ENCODE peak calls at places on chromosomes 5 and 9, in eight cellular contexts. One of them, this sample, is unnamed.

GRCh38 chr5:91383956-91384300 is 811 bp upstream of the ARRDC3 start:
- DNase-seq in bronchial epithelial cell: no peak
- DNase-seq in COR-L47: no peak
- DNase-seq in HepG2: peak
- DNase-seq in DND-41: peak
- DNase-seq in foreskin fibroblast: peak
- DNase-seq in dorsolateral prefrontal cortex: no peak
- DNase-seq in HuH-7: no peak
- DNase-seq in this sample: peak

GRCh38 chr5:53364098-53364497 is 116.3 kb upstream of the FST start:
- DNase-seq in dorsolateral prefrontal cortex: no peak
- DNase-seq in HepG2: no peak
- DNase-seq in COR-L47: no peak
- DNase-seq in HuH-7: no peak
- DNase-seq in DND-41: no peak
- DNase-seq in foreskin fibroblast: peak
- DNase-seq in bronchial epithelial cell: no peak
- DNase-seq in this sample: no peak

GRCh38 chr9:99588747-99589146 is 232.9 kb upstream of the NR4A3 start:
- DNase-seq in bronchial epithelial cell: no peak
- DNase-seq in foreskin fibroblast: no peak
- DNase-seq in DND-41: no peak
- DNase-seq in HepG2: no peak
- DNase-seq in COR-L47: no peak
- DNase-seq in dorsolateral prefrontal cortex: no peak
- DNase-seq in HuH-7: no peak
- DNase-seq in this sample: no peak

GRCh38 chr5:93273176-93273575 is 307.8 kb downstream of the NR2F1-AS1 start:
- DNase-seq in COR-L47: no peak
- DNase-seq in DND-41: no peak
- DNase-seq in foreskin fibroblast: peak
- DNase-seq in bronchial epithelial cell: peak
- DNase-seq in HuH-7: no peak
- DNase-seq in dorsolateral prefrontal cortex: no peak
- DNase-seq in HepG2: no peak
- DNase-seq in this sample: no peak

GRCh38 chr9:106405871-106406435 is 457.0 kb upstream of the ZNF462 start:
- DNase-seq in bronchial epithelial cell: peak
- DNase-seq in DND-41: no peak
- DNase-seq in HepG2: no peak
- DNase-seq in HuH-7: no peak
- DNase-seq in dorsolateral prefrontal cortex: no peak
- DNase-seq in COR-L47: no peak
- DNase-seq in foreskin fibroblast: no peak
- DNase-seq in this sample: no peak

GRCh38 chr5:64330728-64331231 is 165.1 kb downstream of the RNF180 start:
- DNase-seq in dorsolateral prefrontal cortex: no peak
- DNase-seq in bronchial epithelial cell: no peak
- DNase-seq in HuH-7: no peak
- DNase-seq in DND-41: no peak
- DNase-seq in COR-L47: no peak
- DNase-seq in HepG2: no peak
- DNase-seq in foreskin fibroblast: no peak
- DNase-seq in this sample: no peak

GRCh38 chr5:149392718-149393117 is 13.6 kb upstream of the IL17B start:
- DNase-seq in foreskin fibroblast: peak
- DNase-seq in HuH-7: no peak
- DNase-seq in COR-L47: no peak
- DNase-seq in dorsolateral prefrontal cortex: no peak
- DNase-seq in DND-41: no peak
- DNase-seq in HepG2: no peak
- DNase-seq in bronchial epithelial cell: peak
- DNase-seq in this sample: no peak

GRCh38 chr9:101564252-101564651 is 30.5 kb downstream of the PPP3R2 start:
- DNase-seq in DND-41: no peak
- DNase-seq in HepG2: no peak
- DNase-seq in COR-L47: no peak
- DNase-seq in bronchial epithelial cell: no peak
- DNase-seq in HuH-7: no peak
- DNase-seq in dorsolateral prefrontal cortex: no peak
- DNase-seq in foreskin fibroblast: no peak
- DNase-seq in this sample: no peak

GRCh38 chr5:127839496-127840197 is 136.5 kb downstream of the CCDC192 start:
- DNase-seq in foreskin fibroblast: peak
- DNase-seq in dorsolateral prefrontal cortex: no peak
- DNase-seq in bronchial epithelial cell: no peak
- DNase-seq in HepG2: no peak
- DNase-seq in HuH-7: no peak
- DNase-seq in COR-L47: no peak
- DNase-seq in DND-41: no peak
- DNase-seq in this sample: no peak

GRCh38 chr5:135484563-135485157 is 32.5 kb upstream of the TIFAB start:
- DNase-seq in DND-41: no peak
- DNase-seq in foreskin fibroblast: no peak
- DNase-seq in COR-L47: no peak
- DNase-seq in bronchial epithelial cell: no peak
- DNase-seq in HepG2: no peak
- DNase-seq in dorsolateral prefrontal cortex: no peak
- DNase-seq in HuH-7: no peak
- DNase-seq in this sample: no peak

GRCh38 chr5:89313804-89314588 is 431.0 kb upstream of the MEF2C start:
- DNase-seq in HuH-7: no peak
- DNase-seq in bronchial epithelial cell: peak
- DNase-seq in foreskin fibroblast: peak
- DNase-seq in dorsolateral prefrontal cortex: no peak
- DNase-seq in DND-41: no peak
- DNase-seq in COR-L47: no peak
- DNase-seq in HepG2: no peak
- DNase-seq in this sample: no peak

GRCh38 chr9:96615421-96615820 is 4.2 kb downstream of the CDC14B start:
- DNase-seq in COR-L47: no peak
- DNase-seq in DND-41: no peak
- DNase-seq in dorsolateral prefrontal cortex: no peak
- DNase-seq in foreskin fibroblast: no peak
- DNase-seq in HepG2: no peak
- DNase-seq in bronchial epithelial cell: no peak
- DNase-seq in HuH-7: no peak
- DNase-seq in this sample: no peak

GRCh38 chr5:93717162-93717561 is 24.2 kb downstream of the POU5F2 start:
- DNase-seq in HuH-7: no peak
- DNase-seq in foreskin fibroblast: no peak
- DNase-seq in COR-L47: peak
- DNase-seq in dorsolateral prefrontal cortex: no peak
- DNase-seq in DND-41: no peak
- DNase-seq in bronchial epithelial cell: peak
- DNase-seq in HepG2: peak
- DNase-seq in this sample: peak

GRCh38 chr9:136711751-136712689 is at the start of gene DIPK1B:
- DNase-seq in dorsolateral prefrontal cortex: no peak
- DNase-seq in HuH-7: peak
- DNase-seq in DND-41: no peak
- DNase-seq in COR-L47: peak
- DNase-seq in HepG2: no peak
- DNase-seq in foreskin fibroblast: no peak
- DNase-seq in bronchial epithelial cell: no peak
- DNase-seq in this sample: no peak

GRCh38 chr9:16100596-16101091 is 547.8 kb downstream of the CCDC171 start:
- DNase-seq in HuH-7: no peak
- DNase-seq in HepG2: no peak
- DNase-seq in dorsolateral prefrontal cortex: no peak
- DNase-seq in COR-L47: no peak
- DNase-seq in DND-41: peak
- DNase-seq in foreskin fibroblast: peak
- DNase-seq in bronchial epithelial cell: no peak
- DNase-seq in this sample: no peak

GRCh38 chr5:38509185-38509584 is 47.3 kb downstream of the LIFR start:
- DNase-seq in dorsolateral prefrontal cortex: no peak
- DNase-seq in COR-L47: no peak
- DNase-seq in HepG2: no peak
- DNase-seq in foreskin fibroblast: peak
- DNase-seq in bronchial epithelial cell: peak
- DNase-seq in DND-41: no peak
- DNase-seq in HuH-7: no peak
- DNase-seq in this sample: no peak

GRCh38 chr9:134669556-134669955 is 28.0 kb downstream of the COL5A1 start:
- DNase-seq in HuH-7: no peak
- DNase-seq in HepG2: no peak
- DNase-seq in DND-41: no peak
- DNase-seq in COR-L47: no peak
- DNase-seq in bronchial epithelial cell: no peak
- DNase-seq in foreskin fibroblast: no peak
- DNase-seq in dorsolateral prefrontal cortex: peak
- DNase-seq in this sample: no peak

GRCh38 chr9:2299156-2299842 is 284.2 kb downstream of the SMARCA2 start:
- DNase-seq in COR-L47: peak
- DNase-seq in bronchial epithelial cell: no peak
- DNase-seq in foreskin fibroblast: no peak
- DNase-seq in HepG2: no peak
- DNase-seq in DND-41: no peak
- DNase-seq in dorsolateral prefrontal cortex: no peak
- DNase-seq in HuH-7: no peak
- DNase-seq in this sample: peak

GRCh38 chr9:129520981-129521380 is 99.9 kb downstream of the C9orf50 start:
- DNase-seq in COR-L47: no peak
- DNase-seq in foreskin fibroblast: no peak
- DNase-seq in HepG2: no peak
- DNase-seq in DND-41: no peak
- DNase-seq in dorsolateral prefrontal cortex: no peak
- DNase-seq in bronchial epithelial cell: no peak
- DNase-seq in HuH-7: no peak
- DNase-seq in this sample: no peak

GRCh38 chr5:170626507-170627150 is 122.8 kb downstream of the KCNIP1 start:
- DNase-seq in bronchial epithelial cell: no peak
- DNase-seq in foreskin fibroblast: no peak
- DNase-seq in HepG2: no peak
- DNase-seq in COR-L47: no peak
- DNase-seq in HuH-7: no peak
- DNase-seq in dorsolateral prefrontal cortex: no peak
- DNase-seq in DND-41: no peak
- DNase-seq in this sample: no peak

GRCh38 chr5:15525679-15526275 is 25.8 kb downstream of the FBXL7 start:
- DNase-seq in HuH-7: no peak
- DNase-seq in HepG2: no peak
- DNase-seq in foreskin fibroblast: peak
- DNase-seq in bronchial epithelial cell: peak
- DNase-seq in DND-41: no peak
- DNase-seq in dorsolateral prefrontal cortex: no peak
- DNase-seq in COR-L47: no peak
- DNase-seq in this sample: no peak

GRCh38 chr5:1824109-1824821 is 23.1 kb downstream of the NDUFS6 start:
- DNase-seq in HepG2: no peak
- DNase-seq in DND-41: no peak
- DNase-seq in dorsolateral prefrontal cortex: peak
- DNase-seq in foreskin fibroblast: no peak
- DNase-seq in HuH-7: no peak
- DNase-seq in COR-L47: no peak
- DNase-seq in bronchial epithelial cell: no peak
- DNase-seq in this sample: no peak

GRCh38 chr5:149759986-149760699 is 30.0 kb downstream of the PPARGC1B start:
- DNase-seq in HuH-7: no peak
- DNase-seq in foreskin fibroblast: no peak
- DNase-seq in DND-41: no peak
- DNase-seq in bronchial epithelial cell: no peak
- DNase-seq in HepG2: no peak
- DNase-seq in dorsolateral prefrontal cortex: no peak
- DNase-seq in COR-L47: no peak
- DNase-seq in this sample: no peak

GRCh38 chr9:80222466-80223169 is 650.9 kb downstream of the TLE4 start:
- DNase-seq in DND-41: no peak
- DNase-seq in foreskin fibroblast: no peak
- DNase-seq in bronchial epithelial cell: no peak
- DNase-seq in HepG2: no peak
- DNase-seq in COR-L47: no peak
- DNase-seq in HuH-7: no peak
- DNase-seq in dorsolateral prefrontal cortex: no peak
- DNase-seq in this sample: no peak

GRCh38 chr5:41418220-41419031 is 92.0 kb downstream of the PLCXD3 start:
- DNase-seq in dorsolateral prefrontal cortex: no peak
- DNase-seq in HuH-7: no peak
- DNase-seq in DND-41: no peak
- DNase-seq in COR-L47: no peak
- DNase-seq in HepG2: no peak
- DNase-seq in foreskin fibroblast: peak
- DNase-seq in bronchial epithelial cell: no peak
- DNase-seq in this sample: no peak

GRCh38 chr9:128068656-128069221 is 707 bp downstream of the SLC25A25 start:
- DNase-seq in HepG2: no peak
- DNase-seq in DND-41: peak
- DNase-seq in dorsolateral prefrontal cortex: peak
- DNase-seq in foreskin fibroblast: peak
- DNase-seq in bronchial epithelial cell: no peak
- DNase-seq in COR-L47: no peak
- DNase-seq in HuH-7: no peak
- DNase-seq in this sample: no peak

GRCh38 chr5:76475358-76475757 is 72.3 kb downstream of the IQGAP2 start:
- DNase-seq in DND-41: no peak
- DNase-seq in bronchial epithelial cell: no peak
- DNase-seq in HuH-7: no peak
- DNase-seq in COR-L47: no peak
- DNase-seq in HepG2: no peak
- DNase-seq in dorsolateral prefrontal cortex: no peak
- DNase-seq in foreskin fibroblast: no peak
- DNase-seq in this sample: no peak

GRCh38 chr5:82364497-82364896 is 86.3 kb upstream of the RPS23 start:
- DNase-seq in HuH-7: no peak
- DNase-seq in DND-41: no peak
- DNase-seq in bronchial epithelial cell: peak
- DNase-seq in foreskin fibroblast: peak
- DNase-seq in COR-L47: no peak
- DNase-seq in dorsolateral prefrontal cortex: no peak
- DNase-seq in HepG2: no peak
- DNase-seq in this sample: peak

GRCh38 chr9:98625728-98626127 is 83.0 kb downstream of the GABBR2 start:
- DNase-seq in foreskin fibroblast: no peak
- DNase-seq in dorsolateral prefrontal cortex: no peak
- DNase-seq in DND-41: no peak
- DNase-seq in HuH-7: no peak
- DNase-seq in HepG2: no peak
- DNase-seq in COR-L47: no peak
- DNase-seq in bronchial epithelial cell: no peak
- DNase-seq in this sample: no peak

GRCh38 chr9:89999176-89999533 is 394.3 kb downstream of the GADD45G start:
- DNase-seq in COR-L47: no peak
- DNase-seq in bronchial epithelial cell: peak
- DNase-seq in DND-41: no peak
- DNase-seq in HuH-7: no peak
- DNase-seq in HepG2: no peak
- DNase-seq in foreskin fibroblast: no peak
- DNase-seq in dorsolateral prefrontal cortex: no peak
- DNase-seq in this sample: peak

GRCh38 chr5:72110401-72111013 is 3.2 kb downstream of the MAP1B start:
- DNase-seq in foreskin fibroblast: peak
- DNase-seq in dorsolateral prefrontal cortex: no peak
- DNase-seq in COR-L47: no peak
- DNase-seq in bronchial epithelial cell: no peak
- DNase-seq in DND-41: no peak
- DNase-seq in HuH-7: no peak
- DNase-seq in HepG2: no peak
- DNase-seq in this sample: no peak

This sample was measured in small intestine.